ENCODE peak calls at places on chromosomes 13 and 19, in ten cellular contexts. C, Y, P, U, X, Z, N, D, W and J are unnamed samples.

GRCh38 chr19:57473646-57474045 is 3.7 kb downstream of the ZNF772 start:
- DNase-seq in C (no peak), Y (no peak), P (no peak), U (no peak), X (no peak), Z (no peak), N (no peak), D (no peak), W (peak; percentile 11), J (no peak)

GRCh38 chr13:109790951-109791605 is 4.7 kb upstream of the IRS2 start:
- DNase-seq in C (peak; percentile 93), Y (peak; percentile 9), P (peak; percentile 59), U (peak; percentile 88), X (no peak), Z (peak; percentile 74), N (no peak), D (no peak), W (peak; percentile 30), J (no peak)

GRCh38 chr19:10811391-10812111 is 24.5 kb downstream of the TMED1 start:
- DNase-seq in C (no peak), Y (no peak), P (no peak), U (no peak), X (no peak), Z (no peak), N (no peak), D (no peak), W (no peak), J (no peak)

GRCh38 chr13:71218960-71219359 is 648.0 kb downstream of the DACH1 start:
- DNase-seq in C (peak; percentile 79), Y (peak; percentile 60), P (peak; percentile 18), U (no peak), X (no peak), Z (no peak), N (peak; percentile 3), D (no peak), W (peak; percentile 51), J (no peak)

GRCh38 chr13:82878536-82878935 is 1003.7 kb downstream of the SLITRK1 start:
- DNase-seq in C (peak; percentile 30), Y (no peak), P (peak; percentile 75), U (peak; percentile 46), X (no peak), Z (no peak), N (no peak), D (no peak), W (no peak), J (no peak)

GRCh38 chr13:80599765-80600164 is 258.8 kb upstream of the SPRY2 start:
- DNase-seq in C (no peak), Y (no peak), P (no peak), U (no peak), X (no peak), Z (no peak), N (no peak), D (no peak), W (no peak), J (no peak)

GRCh38 chr19:47445937-47446402 is 25.7 kb downstream of the SLC8A2 start:
- DNase-seq in C (peak; percentile 59), Y (peak; percentile 42), P (no peak), U (peak; percentile 74), X (no peak), Z (peak; percentile 58), N (peak; percentile 65), D (peak; percentile 91), W (peak; percentile 32), J (peak; percentile 92)

GRCh38 chr13:97855570-97855970 is 97.9 kb upstream of the IPO5 start:
- DNase-seq in C (peak; percentile 81), Y (peak; percentile 65), P (peak; percentile 90), U (peak; percentile 83), X (no peak), Z (peak; percentile 73), N (peak; percentile 2), D (no peak), W (peak; percentile 81), J (no peak)

GRCh38 chr13:32022292-32022691 is 9.3 kb upstream of the FRY start:
- DNase-seq in C (no peak), Y (no peak), P (no peak), U (no peak), X (no peak), Z (no peak), N (no peak), D (no peak), W (no peak), J (no peak)

GRCh38 chr13:20369886-20370361 is 137.8 kb upstream of the GJB6 start:
- DNase-seq in C (no peak), Y (no peak), P (peak; percentile 40), U (no peak), X (no peak), Z (no peak), N (no peak), D (no peak), W (no peak), J (no peak)

GRCh38 chr13:98476106-98476505 is 100.8 kb downstream of the STK24 start:
- DNase-seq in C (no peak), Y (no peak), P (no peak), U (no peak), X (no peak), Z (no peak), N (no peak), D (peak; percentile 85), W (peak; percentile 27), J (no peak)

GRCh38 chr19:1104452-1105216 is 840 bp downstream of the GPX4 start:
- DNase-seq in C (peak; percentile 52), Y (peak; percentile 65), P (peak; percentile 33), U (peak; percentile 38), X (peak; percentile 92), Z (peak; percentile 67), N (peak; percentile 78), D (peak; percentile 92), W (peak; percentile 79), J (peak; percentile 93)

GRCh38 chr13:51679616-51680015 is 95.4 kb downstream of the WDFY2 start:
- DNase-seq in C (no peak), Y (no peak), P (peak; percentile 9), U (no peak), X (no peak), Z (no peak), N (no peak), D (no peak), W (no peak), J (no peak)

GRCh38 chr13:97962887-97963286 is 9.4 kb downstream of the IPO5 start:
- DNase-seq in C (no peak), Y (no peak), P (no peak), U (no peak), X (no peak), Z (no peak), N (no peak), D (no peak), W (no peak), J (no peak)

GRCh38 chr19:2180881-2181617 is 17.3 kb downstream of the DOT1L start:
- DNase-seq in C (no peak), Y (no peak), P (no peak), U (no peak), X (no peak), Z (peak; percentile 54), N (no peak), D (no peak), W (no peak), J (no peak)

GRCh38 chr19:32649751-32650150 is 25.2 kb downstream of the ANKRD27 start:
- DNase-seq in C (no peak), Y (no peak), P (no peak), U (no peak), X (no peak), Z (no peak), N (no peak), D (no peak), W (no peak), J (no peak)

GRCh38 chr13:98824376-98825160 is 72.1 kb upstream of the SLC15A1 start:
- DNase-seq in C (no peak), Y (no peak), P (no peak), U (no peak), X (no peak), Z (no peak), N (no peak), D (no peak), W (no peak), J (no peak)

GRCh38 chr13:105272660-105273631 is 1262.5 kb downstream of the EFNB2 start:
- DNase-seq in C (no peak), Y (no peak), P (no peak), U (no peak), X (no peak), Z (no peak), N (no peak), D (no peak), W (no peak), J (peak; percentile 61)

GRCh38 chr13:40161008-40161694 is 505.3 kb downstream of the FOXO1 start:
- DNase-seq in C (peak; percentile 48), Y (no peak), P (no peak), U (no peak), X (no peak), Z (no peak), N (no peak), D (no peak), W (no peak), J (no peak)